ENCODE peak calls at places on chromosomes 13 and 19, in six cellular contexts. One of them, this sample, is unnamed. For H3K4me1, the result is how much of the 10 kb centered on the place peaks cover.

GRCh38 chr19:55688422-55689218 is 13.6 kb downstream of the EPN1 start:
- DNase-seq in uterus: no peak
- DNase-seq in tibial nerve: no peak
- DNase-seq in body of pancreas: no peak
- DNase-seq in heart right ventricle: no peak
- DNase-seq in thoracic aorta: no peak
- DNase-seq in this sample: no peak

GRCh38 chr19:7866399-7867091 is 7.6 kb downstream of the PRR36 start:
- DNase-seq in uterus: no peak
- DNase-seq in tibial nerve: no peak
- DNase-seq in body of pancreas: no peak
- DNase-seq in heart right ventricle: no peak
- DNase-seq in thoracic aorta: no peak
- DNase-seq in this sample: no peak

GRCh38 chr13:79918620-79919019 is 422.3 kb downstream of the SPRY2 start:
- DNase-seq in uterus: no peak
- DNase-seq in tibial nerve: no peak
- DNase-seq in body of pancreas: no peak
- DNase-seq in heart right ventricle: no peak
- DNase-seq in thoracic aorta: no peak
- DNase-seq in this sample: no peak

GRCh38 chr19:11202488-11203193 is 5.3 kb upstream of the KANK2 start:
- DNase-seq in uterus: no peak
- DNase-seq in tibial nerve: no peak
- DNase-seq in body of pancreas: no peak
- DNase-seq in heart right ventricle: no peak
- DNase-seq in thoracic aorta: no peak
- DNase-seq in this sample: no peak

GRCh38 chr13:72166102-72166660 is 299.2 kb upstream of the DACH1 start:
- DNase-seq in uterus: no peak
- DNase-seq in tibial nerve: no peak
- DNase-seq in body of pancreas: no peak
- DNase-seq in heart right ventricle: no peak
- DNase-seq in thoracic aorta: no peak
- DNase-seq in this sample: no peak

GRCh38 chr13:41864658-41865057 is 96.3 kb downstream of the VWA8 start:
- DNase-seq in uterus: no peak
- DNase-seq in tibial nerve: no peak
- DNase-seq in body of pancreas: no peak
- DNase-seq in heart right ventricle: no peak
- DNase-seq in thoracic aorta: no peak
- DNase-seq in this sample: no peak

GRCh38 chr13:114142640-114143490 is 10.4 kb upstream of the RASA3 start:
- DNase-seq in uterus: no peak
- DNase-seq in tibial nerve: no peak
- DNase-seq in body of pancreas: peak
- DNase-seq in heart right ventricle: no peak
- DNase-seq in thoracic aorta: no peak
- DNase-seq in this sample: no peak

GRCh38 chr19:1243768-1244692 is 2.5 kb downstream of the ATP5F1D start:
- DNase-seq in uterus: peak
- DNase-seq in tibial nerve: peak
- DNase-seq in body of pancreas: peak
- DNase-seq in heart right ventricle: peak
- DNase-seq in thoracic aorta: no peak
- DNase-seq in this sample: no peak

GRCh38 chr19:17872251-17873001 is 681 bp downstream of the SLC5A5 start:
- DNase-seq in uterus: no peak
- DNase-seq in tibial nerve: no peak
- DNase-seq in body of pancreas: no peak
- DNase-seq in heart right ventricle: no peak
- DNase-seq in thoracic aorta: no peak
- DNase-seq in this sample: no peak

GRCh38 chr13:106573279-106573831 is 5.4 kb upstream of the ARGLU1 start:
- DNase-seq in uterus: peak
- DNase-seq in tibial nerve: peak
- DNase-seq in body of pancreas: no peak
- DNase-seq in heart right ventricle: no peak
- DNase-seq in thoracic aorta: no peak
- DNase-seq in this sample: no peak

GRCh38 chr19:54332149-54332548 is 6.8 kb downstream of the LILRA4 start:
- DNase-seq in uterus: no peak
- DNase-seq in tibial nerve: no peak
- DNase-seq in body of pancreas: no peak
- DNase-seq in heart right ventricle: no peak
- DNase-seq in thoracic aorta: no peak
- DNase-seq in this sample: no peak

GRCh38 chr19:46626441-46626840 is 1.6 kb upstream of the PTGIR start:
- DNase-seq in uterus: no peak
- DNase-seq in tibial nerve: no peak
- DNase-seq in body of pancreas: no peak
- DNase-seq in heart right ventricle: no peak
- DNase-seq in thoracic aorta: no peak
- DNase-seq in this sample: no peak

GRCh38 chr19:46630806-46631205 is 5.2 kb downstream of the GNG8 start:
- DNase-seq in uterus: no peak
- DNase-seq in tibial nerve: no peak
- DNase-seq in body of pancreas: no peak
- DNase-seq in heart right ventricle: no peak
- DNase-seq in thoracic aorta: no peak
- DNase-seq in this sample: no peak

GRCh38 chr19:46633130-46633529 is 2.9 kb downstream of the GNG8 start:
- DNase-seq in uterus: no peak
- DNase-seq in tibial nerve: no peak
- DNase-seq in body of pancreas: no peak
- DNase-seq in heart right ventricle: no peak
- DNase-seq in thoracic aorta: no peak
- DNase-seq in this sample: no peak

GRCh38 chr19:46631481-46631880 is 4.5 kb downstream of the GNG8 start:
- DNase-seq in uterus: peak
- DNase-seq in tibial nerve: peak
- DNase-seq in body of pancreas: no peak
- DNase-seq in heart right ventricle: peak
- DNase-seq in thoracic aorta: no peak
- DNase-seq in this sample: no peak

GRCh38 chr19:46629546-46630025 is 4.7 kb upstream of the PTGIR start:
- DNase-seq in uterus: no peak
- DNase-seq in tibial nerve: no peak
- DNase-seq in body of pancreas: peak
- DNase-seq in heart right ventricle: no peak
- DNase-seq in thoracic aorta: no peak
- DNase-seq in this sample: no peak
- H3K27ac ChIP-seq in uterus: no peak
- H3K27ac ChIP-seq in tibial nerve: no peak
- H3K27ac ChIP-seq in body of pancreas: peak
- H3K27ac ChIP-seq in heart right ventricle: peak
- H3K27ac ChIP-seq in thoracic aorta: peak
- H3K27ac ChIP-seq in this sample: no peak

GRCh38 chr19:45495178-45495577 is 1.7 kb downstream of the RTN2 start:
- DNase-seq in uterus: no peak
- DNase-seq in tibial nerve: no peak
- DNase-seq in body of pancreas: no peak
- DNase-seq in heart right ventricle: no peak
- DNase-seq in thoracic aorta: no peak
- DNase-seq in this sample: no peak

GRCh38 chr19:45489216-45489855 is 7.5 kb downstream of the RTN2 start:
- DNase-seq in uterus: no peak
- DNase-seq in tibial nerve: no peak
- DNase-seq in body of pancreas: no peak
- DNase-seq in heart right ventricle: no peak
- DNase-seq in thoracic aorta: no peak
- DNase-seq in this sample: no peak

GRCh38 chr19:45494261-45494916 is 2.5 kb downstream of the RTN2 start:
- DNase-seq in uterus: no peak
- DNase-seq in tibial nerve: no peak
- DNase-seq in body of pancreas: no peak
- DNase-seq in heart right ventricle: no peak
- DNase-seq in thoracic aorta: no peak
- DNase-seq in this sample: no peak

GRCh38 chr19:45492627-45493470 is 4.0 kb downstream of the RTN2 start:
- DNase-seq in uterus: no peak
- DNase-seq in tibial nerve: no peak
- DNase-seq in body of pancreas: no peak
- DNase-seq in heart right ventricle: peak
- DNase-seq in thoracic aorta: no peak
- DNase-seq in this sample: no peak

GRCh38 chr19:45492137-45492626 is 4.7 kb downstream of the RTN2 start:
- DNase-seq in uterus: no peak
- DNase-seq in tibial nerve: no peak
- DNase-seq in body of pancreas: no peak
- DNase-seq in heart right ventricle: no peak
- DNase-seq in thoracic aorta: no peak
- DNase-seq in this sample: no peak
- H3K4me3 ChIP-seq in uterus: peak
- H3K4me3 ChIP-seq in tibial nerve: peak
- H3K4me3 ChIP-seq in body of pancreas: no peak
- H3K4me3 ChIP-seq in heart right ventricle: peak
- H3K4me3 ChIP-seq in thoracic aorta: peak
- H3K4me3 ChIP-seq in this sample: peak

GRCh38 chr13:28392428-28392827 is 102.5 kb downstream of the FLT1 start:
- DNase-seq in uterus: no peak
- DNase-seq in tibial nerve: no peak
- DNase-seq in body of pancreas: no peak
- DNase-seq in heart right ventricle: no peak
- DNase-seq in thoracic aorta: no peak
- DNase-seq in this sample: no peak

GRCh38 chr13:28392896-28393295 is 102.0 kb downstream of the FLT1 start:
- DNase-seq in uterus: no peak
- DNase-seq in tibial nerve: no peak
- DNase-seq in body of pancreas: no peak
- DNase-seq in heart right ventricle: no peak
- DNase-seq in thoracic aorta: no peak
- DNase-seq in this sample: no peak

GRCh38 chr13:28385362-28385761 is 109.6 kb downstream of the FLT1 start:
- DNase-seq in uterus: no peak
- DNase-seq in tibial nerve: no peak
- DNase-seq in body of pancreas: no peak
- DNase-seq in heart right ventricle: no peak
- DNase-seq in thoracic aorta: no peak
- DNase-seq in this sample: no peak

GRCh38 chr13:28384789-28385188 is 110.1 kb downstream of the FLT1 start:
- DNase-seq in uterus: no peak
- DNase-seq in tibial nerve: no peak
- DNase-seq in body of pancreas: no peak
- DNase-seq in heart right ventricle: no peak
- DNase-seq in thoracic aorta: no peak
- DNase-seq in this sample: no peak

DNA sequence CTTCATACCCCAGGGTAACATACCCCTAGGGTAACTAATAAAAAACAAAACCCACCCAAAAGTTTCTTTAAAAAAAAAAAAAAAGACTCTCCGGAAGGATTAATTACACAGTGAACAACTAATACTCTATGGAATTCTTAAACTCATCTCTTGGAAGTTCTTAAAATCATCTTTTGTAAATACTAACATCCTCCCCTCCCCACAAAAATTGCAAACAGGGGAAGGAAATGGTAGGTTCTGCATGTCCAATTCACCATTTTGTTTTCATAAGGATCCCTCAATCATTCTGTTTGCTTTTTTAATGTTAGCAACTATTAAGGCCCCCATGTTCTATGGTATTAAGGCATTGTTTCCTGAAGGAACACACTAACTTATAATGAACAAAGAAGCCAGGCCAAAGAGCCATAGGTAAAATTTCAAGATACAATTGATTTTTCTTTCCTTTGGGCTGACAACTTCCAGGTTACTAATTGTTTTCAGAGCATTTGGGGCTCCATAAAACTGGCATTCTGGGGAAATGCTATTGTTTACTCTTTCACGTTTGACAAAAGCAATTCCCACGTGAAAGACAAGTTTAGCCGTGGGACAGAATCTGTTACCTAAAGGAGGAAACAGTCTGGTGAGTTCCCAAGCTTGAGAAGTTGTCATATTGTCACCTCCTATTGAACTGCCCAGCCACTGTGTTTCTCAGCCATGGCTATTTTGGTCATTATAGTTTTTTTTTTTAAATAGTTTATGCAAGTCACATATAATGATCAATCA is 107.0 kb downstream of the FLT1 start:
- DNase-seq in uterus: no peak
- DNase-seq in tibial nerve: no peak
- DNase-seq in body of pancreas: no peak
- DNase-seq in heart right ventricle: no peak
- DNase-seq in thoracic aorta: no peak
- DNase-seq in this sample: no peak
- H3K4me1 ChIP-seq in uterus: under half
- H3K4me1 ChIP-seq in tibial nerve: under half
- H3K4me1 ChIP-seq in body of pancreas: under half
- H3K4me1 ChIP-seq in heart right ventricle: half or more
- H3K4me1 ChIP-seq in thoracic aorta: under half
- H3K4me1 ChIP-seq in this sample: under half

DNA sequence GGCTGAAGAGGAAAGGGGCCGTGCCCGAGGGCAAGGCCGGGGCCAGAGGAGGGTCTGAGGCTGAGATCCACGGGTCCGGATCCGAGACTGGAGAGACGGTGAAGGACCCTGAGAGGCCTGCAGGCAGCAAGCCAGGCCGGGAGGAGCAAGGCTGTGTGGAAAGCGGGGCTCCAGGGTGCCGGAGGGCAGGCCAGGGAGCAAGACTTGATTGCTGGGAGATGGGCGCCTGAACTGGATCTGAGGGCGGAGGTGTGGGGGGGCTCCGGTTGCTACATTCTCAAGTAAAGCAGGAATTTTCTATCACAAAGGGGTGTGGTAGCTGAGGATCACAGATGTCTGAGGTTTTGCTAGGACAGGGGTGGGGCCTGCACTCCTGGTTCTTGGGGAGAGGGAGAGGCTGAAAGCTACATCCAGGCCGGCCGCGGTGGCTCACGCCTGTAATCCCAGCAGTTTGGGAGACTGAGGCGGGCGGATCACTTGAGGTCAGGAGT is 3.8 kb downstream of the MAMSTR start:
- DNase-seq in uterus: peak
- DNase-seq in tibial nerve: no peak
- DNase-seq in body of pancreas: no peak
- DNase-seq in heart right ventricle: no peak
- DNase-seq in thoracic aorta: no peak
- DNase-seq in this sample: no peak
- H3K27ac ChIP-seq in uterus: peak
- H3K27ac ChIP-seq in tibial nerve: peak
- H3K27ac ChIP-seq in body of pancreas: no peak
- H3K27ac ChIP-seq in heart right ventricle: peak
- H3K27ac ChIP-seq in thoracic aorta: peak
- H3K27ac ChIP-seq in this sample: peak

GRCh38 chr13:26973281-26973680 is 198.3 kb downstream of the USP12 start:
- DNase-seq in uterus: no peak
- DNase-seq in tibial nerve: no peak
- DNase-seq in body of pancreas: no peak
- DNase-seq in heart right ventricle: no peak
- DNase-seq in thoracic aorta: no peak
- DNase-seq in this sample: no peak

GRCh38 chr13:26971990-26972888 is 199.4 kb downstream of the USP12 start:
- DNase-seq in uterus: no peak
- DNase-seq in tibial nerve: no peak
- DNase-seq in body of pancreas: peak
- DNase-seq in heart right ventricle: no peak
- DNase-seq in thoracic aorta: no peak
- DNase-seq in this sample: no peak

GRCh38 chr13:26977541-26977940 is 194.1 kb downstream of the USP12 start:
- DNase-seq in uterus: no peak
- DNase-seq in tibial nerve: no peak
- DNase-seq in body of pancreas: no peak
- DNase-seq in heart right ventricle: no peak
- DNase-seq in thoracic aorta: no peak
- DNase-seq in this sample: no peak

GRCh38 chr13:26976336-26976735 is 195.3 kb downstream of the USP12 start:
- DNase-seq in uterus: no peak
- DNase-seq in tibial nerve: no peak
- DNase-seq in body of pancreas: no peak
- DNase-seq in heart right ventricle: no peak
- DNase-seq in thoracic aorta: no peak
- DNase-seq in this sample: no peak

GRCh38 chr13:26973946-26974345 is 197.7 kb downstream of the USP12 start:
- DNase-seq in uterus: no peak
- DNase-seq in tibial nerve: no peak
- DNase-seq in body of pancreas: no peak
- DNase-seq in heart right ventricle: no peak
- DNase-seq in thoracic aorta: no peak
- DNase-seq in this sample: no peak
- H3K4me3 ChIP-seq in uterus: no peak
- H3K4me3 ChIP-seq in tibial nerve: no peak
- H3K4me3 ChIP-seq in body of pancreas: no peak
- H3K4me3 ChIP-seq in heart right ventricle: no peak
- H3K4me3 ChIP-seq in thoracic aorta: no peak
- H3K4me3 ChIP-seq in this sample: no peak

This sample was measured in esophagus squamous epithelium.